ENCODE peak calls at places on chromosomes 13 and 19, in ten cellular contexts. One of them, this sample, is unnamed.

GRCh38 chr13:111659842-111660241 is 339.4 kb downstream of the TEX29 start:
- DNase-seq in ascending aorta: no peak
- DNase-seq in fibroblast of lung: no peak
- DNase-seq in fibroblast of villous mesenchyme: no peak
- DNase-seq in Calu3: no peak
- DNase-seq in activated B cell treated with CpG ODN at 0.5 μM for 24 hours: no peak
- DNase-seq in cardiac muscle cell: no peak
- DNase-seq in progenitor cell of endocrine pancreas: no peak
- DNase-seq in WTC11: no peak
- DNase-seq in thyroid gland: no peak
- DNase-seq in this sample: no peak

GRCh38 chr13:36297259-36297599 is 385 bp downstream of the CCDC169 start:
- DNase-seq in ascending aorta: no peak
- DNase-seq in fibroblast of lung: peak
- DNase-seq in fibroblast of villous mesenchyme: peak
- DNase-seq in Calu3: no peak
- DNase-seq in activated B cell treated with CpG ODN at 0.5 μM for 24 hours: no peak
- DNase-seq in cardiac muscle cell: peak
- DNase-seq in progenitor cell of endocrine pancreas: no peak
- DNase-seq in WTC11: no peak
- DNase-seq in thyroid gland: no peak
- DNase-seq in this sample: no peak

GRCh38 chr13:114131581-114132418 is 623 bp downstream of the RASA3 start:
- DNase-seq in ascending aorta: no peak
- DNase-seq in fibroblast of lung: peak
- DNase-seq in fibroblast of villous mesenchyme: no peak
- DNase-seq in Calu3: no peak
- DNase-seq in activated B cell treated with CpG ODN at 0.5 μM for 24 hours: peak
- DNase-seq in cardiac muscle cell: peak
- DNase-seq in progenitor cell of endocrine pancreas: peak
- DNase-seq in WTC11: no peak
- DNase-seq in thyroid gland: peak
- DNase-seq in this sample: no peak

GRCh38 chr19:44796701-44797115 is 12.2 kb upstream of the BCAM start:
- DNase-seq in ascending aorta: no peak
- DNase-seq in fibroblast of lung: peak
- DNase-seq in fibroblast of villous mesenchyme: no peak
- DNase-seq in Calu3: no peak
- DNase-seq in activated B cell treated with CpG ODN at 0.5 μM for 24 hours: no peak
- DNase-seq in cardiac muscle cell: peak
- DNase-seq in progenitor cell of endocrine pancreas: peak
- DNase-seq in WTC11: no peak
- DNase-seq in thyroid gland: peak
- DNase-seq in this sample: no peak

GRCh38 chr19:13633109-13633508 is 126.8 kb upstream of the CACNA1A start:
- DNase-seq in ascending aorta: no peak
- DNase-seq in fibroblast of lung: peak
- DNase-seq in fibroblast of villous mesenchyme: peak
- DNase-seq in Calu3: peak
- DNase-seq in activated B cell treated with CpG ODN at 0.5 μM for 24 hours: no peak
- DNase-seq in cardiac muscle cell: peak
- DNase-seq in progenitor cell of endocrine pancreas: peak
- DNase-seq in WTC11: no peak
- DNase-seq in thyroid gland: no peak
- DNase-seq in this sample: peak

GRCh38 chr19:57687363-57688010 is 5.7 kb downstream of the ZNF551 start:
- DNase-seq in ascending aorta: no peak
- DNase-seq in fibroblast of lung: no peak
- DNase-seq in fibroblast of villous mesenchyme: no peak
- DNase-seq in Calu3: no peak
- DNase-seq in activated B cell treated with CpG ODN at 0.5 μM for 24 hours: no peak
- DNase-seq in cardiac muscle cell: no peak
- DNase-seq in progenitor cell of endocrine pancreas: no peak
- DNase-seq in WTC11: no peak
- DNase-seq in thyroid gland: no peak
- DNase-seq in this sample: no peak

GRCh38 chr19:41872384-41872774 is 4.7 kb upstream of the CD79A start:
- DNase-seq in ascending aorta: no peak
- DNase-seq in fibroblast of lung: no peak
- DNase-seq in fibroblast of villous mesenchyme: no peak
- DNase-seq in Calu3: no peak
- DNase-seq in activated B cell treated with CpG ODN at 0.5 μM for 24 hours: no peak
- DNase-seq in cardiac muscle cell: no peak
- DNase-seq in progenitor cell of endocrine pancreas: no peak
- DNase-seq in WTC11: no peak
- DNase-seq in thyroid gland: no peak
- DNase-seq in this sample: no peak

GRCh38 chr19:11237321-11237720 is 2.1 kb upstream of the ANGPTL8 start:
- DNase-seq in ascending aorta: no peak
- DNase-seq in fibroblast of lung: no peak
- DNase-seq in fibroblast of villous mesenchyme: no peak
- DNase-seq in Calu3: no peak
- DNase-seq in activated B cell treated with CpG ODN at 0.5 μM for 24 hours: no peak
- DNase-seq in cardiac muscle cell: no peak
- DNase-seq in progenitor cell of endocrine pancreas: no peak
- DNase-seq in WTC11: no peak
- DNase-seq in thyroid gland: no peak
- DNase-seq in this sample: no peak

GRCh38 chr13:71801781-71802180 is 65.2 kb downstream of the DACH1 start:
- DNase-seq in ascending aorta: no peak
- DNase-seq in fibroblast of lung: no peak
- DNase-seq in fibroblast of villous mesenchyme: no peak
- DNase-seq in Calu3: no peak
- DNase-seq in activated B cell treated with CpG ODN at 0.5 μM for 24 hours: no peak
- DNase-seq in cardiac muscle cell: no peak
- DNase-seq in progenitor cell of endocrine pancreas: no peak
- DNase-seq in WTC11: no peak
- DNase-seq in thyroid gland: no peak
- DNase-seq in this sample: no peak

DNA sequence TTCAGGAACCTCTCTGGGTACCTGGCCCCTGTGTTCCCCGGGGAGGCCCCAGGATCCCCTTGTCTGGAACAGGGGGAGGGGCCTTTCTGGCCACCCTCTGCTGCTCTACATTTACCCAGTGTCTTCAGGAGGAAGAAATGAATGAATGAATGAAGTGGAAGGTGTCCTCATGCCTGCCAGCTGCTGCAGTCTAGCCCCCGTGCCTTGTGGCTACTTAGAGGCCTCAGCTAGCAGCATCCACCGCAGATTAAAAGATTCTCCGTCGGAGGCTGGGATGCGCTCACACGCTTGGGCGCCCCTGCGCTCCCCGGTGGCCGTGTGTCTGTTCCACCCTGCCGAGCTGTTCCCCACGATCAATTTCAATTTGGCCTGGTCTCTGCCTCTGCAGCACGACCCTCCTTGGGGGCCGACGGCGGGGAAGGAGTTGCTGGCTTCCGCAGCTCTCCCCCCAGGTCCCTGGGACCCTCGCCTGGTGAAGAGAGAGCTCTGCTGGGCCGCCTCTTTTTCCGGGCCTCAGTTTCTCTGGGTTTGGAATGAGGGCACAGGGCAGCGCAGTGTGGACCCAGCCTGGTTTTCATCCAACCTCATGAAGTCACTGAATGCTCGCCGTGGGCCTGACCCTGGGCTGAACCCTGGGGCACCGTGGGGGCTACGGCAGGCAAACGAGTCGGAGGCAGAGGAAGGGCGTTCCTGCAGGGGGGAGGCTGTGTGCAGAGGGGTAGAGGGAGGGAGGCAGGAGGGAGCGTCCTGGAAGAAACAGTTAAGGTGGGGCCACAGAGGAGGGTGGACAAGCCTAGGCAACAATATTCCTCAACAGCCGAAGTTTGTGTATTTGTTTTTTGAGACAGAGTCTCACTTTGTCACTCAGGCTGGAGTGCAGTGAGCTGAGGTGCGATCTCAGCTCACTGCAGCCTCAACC is 28.3 kb downstream of the EFNA2 start:
- DNase-seq in ascending aorta: no peak
- DNase-seq in fibroblast of lung: no peak
- DNase-seq in fibroblast of villous mesenchyme: no peak
- DNase-seq in Calu3: no peak
- DNase-seq in activated B cell treated with CpG ODN at 0.5 μM for 24 hours: no peak
- DNase-seq in cardiac muscle cell: no peak
- DNase-seq in progenitor cell of endocrine pancreas: no peak
- DNase-seq in WTC11: no peak
- DNase-seq in thyroid gland: no peak
- DNase-seq in this sample: no peak
- TF ChIP-seq CTCF in ascending aorta: no peak
- TF ChIP-seq CTCF in fibroblast of lung: no peak
- TF ChIP-seq CTCF in fibroblast of villous mesenchyme: no peak
- TF ChIP-seq CTCF in Calu3: no peak
- TF ChIP-seq CTCF in activated B cell treated with CpG ODN at 0.5 μM for 24 hours: no peak
- TF ChIP-seq CTCF in cardiac muscle cell: no peak
- TF ChIP-seq CTCF in progenitor cell of endocrine pancreas: no peak
- TF ChIP-seq CTCF in WTC11: no peak
- TF ChIP-seq CTCF in thyroid gland: no peak
- TF ChIP-seq CTCF in this sample: no peak

DNA sequence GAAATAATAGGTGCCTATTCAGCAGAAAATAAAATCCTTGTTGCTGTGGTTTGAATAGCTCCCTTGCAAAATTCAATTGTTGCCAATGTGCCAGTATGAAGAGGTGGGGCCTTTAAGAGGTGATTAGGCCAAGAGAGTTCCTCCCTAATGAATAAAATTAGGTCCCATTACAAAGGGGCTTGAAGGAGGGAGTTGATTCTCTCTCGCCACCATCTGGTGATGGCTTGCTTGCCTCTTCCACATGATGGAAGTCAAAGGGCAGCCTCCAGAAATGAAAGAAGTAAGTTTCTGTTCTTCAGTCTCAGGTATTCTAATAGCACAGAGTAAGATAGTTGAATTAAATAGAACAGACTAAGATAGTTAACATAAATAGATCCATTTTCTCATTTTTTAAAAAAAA is 3.0 kb upstream of the EEF1AKMT1 start:
- DNase-seq in ascending aorta: no peak
- DNase-seq in fibroblast of lung: no peak
- DNase-seq in fibroblast of villous mesenchyme: no peak
- DNase-seq in Calu3: no peak
- DNase-seq in activated B cell treated with CpG ODN at 0.5 μM for 24 hours: no peak
- DNase-seq in cardiac muscle cell: no peak
- DNase-seq in progenitor cell of endocrine pancreas: no peak
- DNase-seq in WTC11: no peak
- DNase-seq in thyroid gland: no peak
- DNase-seq in this sample: no peak
- TF ChIP-seq CTCF in ascending aorta: no peak
- TF ChIP-seq CTCF in fibroblast of lung: no peak
- TF ChIP-seq CTCF in fibroblast of villous mesenchyme: no peak
- TF ChIP-seq CTCF in Calu3: no peak
- TF ChIP-seq CTCF in activated B cell treated with CpG ODN at 0.5 μM for 24 hours: no peak
- TF ChIP-seq CTCF in cardiac muscle cell: no peak
- TF ChIP-seq CTCF in progenitor cell of endocrine pancreas: no peak
- TF ChIP-seq CTCF in WTC11: no peak
- TF ChIP-seq CTCF in thyroid gland: no peak
- TF ChIP-seq CTCF in this sample: no peak

DNA sequence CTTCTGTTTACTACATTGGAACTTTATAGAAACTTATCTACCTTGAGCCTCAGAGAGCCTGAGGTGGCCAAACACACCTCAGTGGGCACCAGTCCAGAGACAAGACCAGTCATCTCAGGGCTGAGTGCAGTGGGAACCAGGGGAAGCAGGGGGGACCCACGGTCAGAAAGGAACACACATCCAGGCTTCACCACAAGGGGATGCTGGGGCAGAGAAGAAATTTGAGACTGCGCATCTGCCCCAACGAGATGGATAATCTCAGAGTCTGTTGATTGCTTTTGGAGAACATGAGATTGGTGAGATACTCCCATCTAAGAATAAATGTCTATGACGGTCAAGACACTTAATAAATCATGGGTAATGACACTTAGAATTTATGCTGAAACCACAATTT is 98.7 kb downstream of the DOCK9 start:
- DNase-seq in ascending aorta: no peak
- DNase-seq in fibroblast of lung: no peak
- DNase-seq in fibroblast of villous mesenchyme: no peak
- DNase-seq in Calu3: no peak
- DNase-seq in activated B cell treated with CpG ODN at 0.5 μM for 24 hours: no peak
- DNase-seq in cardiac muscle cell: no peak
- DNase-seq in progenitor cell of endocrine pancreas: no peak
- DNase-seq in WTC11: no peak
- DNase-seq in thyroid gland: no peak
- DNase-seq in this sample: no peak
- TF ChIP-seq CTCF in ascending aorta: no peak
- TF ChIP-seq CTCF in fibroblast of lung: peak
- TF ChIP-seq CTCF in fibroblast of villous mesenchyme: no peak
- TF ChIP-seq CTCF in Calu3: no peak
- TF ChIP-seq CTCF in activated B cell treated with CpG ODN at 0.5 μM for 24 hours: no peak
- TF ChIP-seq CTCF in cardiac muscle cell: no peak
- TF ChIP-seq CTCF in progenitor cell of endocrine pancreas: no peak
- TF ChIP-seq CTCF in WTC11: no peak
- TF ChIP-seq CTCF in thyroid gland: no peak
- TF ChIP-seq CTCF in this sample: no peak

GRCh38 chr13:49563513-49563912 is 21.8 kb downstream of the RCBTB1 start:
- DNase-seq in ascending aorta: no peak
- DNase-seq in fibroblast of lung: peak
- DNase-seq in fibroblast of villous mesenchyme: peak
- DNase-seq in Calu3: no peak
- DNase-seq in activated B cell treated with CpG ODN at 0.5 μM for 24 hours: no peak
- DNase-seq in cardiac muscle cell: peak
- DNase-seq in progenitor cell of endocrine pancreas: no peak
- DNase-seq in WTC11: no peak
- DNase-seq in thyroid gland: no peak
- DNase-seq in this sample: no peak

GRCh38 chr13:49559006-49559405 is 26.4 kb downstream of the RCBTB1 start:
- DNase-seq in ascending aorta: no peak
- DNase-seq in fibroblast of lung: no peak
- DNase-seq in fibroblast of villous mesenchyme: no peak
- DNase-seq in Calu3: no peak
- DNase-seq in activated B cell treated with CpG ODN at 0.5 μM for 24 hours: no peak
- DNase-seq in cardiac muscle cell: no peak
- DNase-seq in progenitor cell of endocrine pancreas: no peak
- DNase-seq in WTC11: no peak
- DNase-seq in thyroid gland: no peak
- DNase-seq in this sample: no peak

GRCh38 chr13:49561064-49561410 is 24.3 kb downstream of the RCBTB1 start:
- DNase-seq in ascending aorta: no peak
- DNase-seq in fibroblast of lung: peak
- DNase-seq in fibroblast of villous mesenchyme: peak
- DNase-seq in Calu3: no peak
- DNase-seq in activated B cell treated with CpG ODN at 0.5 μM for 24 hours: no peak
- DNase-seq in cardiac muscle cell: peak
- DNase-seq in progenitor cell of endocrine pancreas: no peak
- DNase-seq in WTC11: no peak
- DNase-seq in thyroid gland: no peak
- DNase-seq in this sample: no peak

DNA sequence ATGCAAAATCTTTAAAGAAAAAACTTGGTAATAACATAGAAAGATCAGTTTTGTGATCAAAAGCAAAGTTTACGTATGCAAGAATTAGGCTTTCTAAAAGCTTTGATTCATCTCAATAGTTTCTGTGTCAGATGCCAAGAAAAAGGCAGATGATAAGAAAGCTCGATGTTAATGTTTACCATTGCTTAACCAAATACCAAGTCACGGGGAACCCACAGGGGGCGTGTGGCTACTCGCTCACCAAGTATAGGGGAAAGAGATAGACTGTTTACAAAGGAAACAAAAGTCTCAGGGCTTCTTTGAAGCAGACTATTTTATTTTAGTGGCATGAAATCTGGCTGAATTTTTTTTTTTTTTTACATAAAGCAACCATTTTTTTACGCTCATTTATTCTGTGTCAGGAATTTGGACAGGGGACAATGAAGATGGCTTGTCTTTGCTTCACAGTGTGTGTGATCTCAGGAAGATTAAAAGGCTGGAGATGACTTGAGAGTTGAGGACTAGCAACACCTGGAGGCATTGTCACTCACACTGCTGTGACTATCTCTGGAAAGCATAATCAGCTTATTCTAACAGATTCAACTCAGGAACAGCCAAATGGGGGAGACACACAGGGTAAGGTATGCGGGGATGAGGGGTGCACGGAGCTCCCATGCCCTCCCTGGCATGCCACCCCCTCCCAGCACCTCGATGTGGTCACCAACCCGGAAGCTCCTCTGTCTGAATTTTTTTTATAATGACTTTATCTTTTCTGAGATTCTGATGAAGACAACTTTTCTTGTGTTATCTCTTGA is 24.9 kb downstream of the RCBTB1 start:
- DNase-seq in ascending aorta: no peak
- DNase-seq in fibroblast of lung: peak
- DNase-seq in fibroblast of villous mesenchyme: peak
- DNase-seq in Calu3: peak
- DNase-seq in activated B cell treated with CpG ODN at 0.5 μM for 24 hours: no peak
- DNase-seq in cardiac muscle cell: peak
- DNase-seq in progenitor cell of endocrine pancreas: peak
- DNase-seq in WTC11: peak
- DNase-seq in thyroid gland: no peak
- DNase-seq in this sample: no peak
- TF ChIP-seq CTCF in ascending aorta: no peak
- TF ChIP-seq CTCF in fibroblast of lung: peak
- TF ChIP-seq CTCF in fibroblast of villous mesenchyme: peak
- TF ChIP-seq CTCF in Calu3: no peak
- TF ChIP-seq CTCF in activated B cell treated with CpG ODN at 0.5 μM for 24 hours: no peak
- TF ChIP-seq CTCF in cardiac muscle cell: peak
- TF ChIP-seq CTCF in progenitor cell of endocrine pancreas: peak
- TF ChIP-seq CTCF in WTC11: no peak
- TF ChIP-seq CTCF in thyroid gland: no peak
- TF ChIP-seq CTCF in this sample: no peak